ENCODE peak calls at places on chromosomes 3 and 15, in six cellular contexts. F is uterus, S is tibial nerve, A is HepG2, R is transverse colon, W is gastrocnemius medialis. I is an unnamed sample.

GRCh38 chr15:74895830-74896229 is 6.0 kb downstream of the MPI start:
- DNase-seq in F (no peak), S (no peak), A (no peak), R (no peak), W (no peak), I (no peak)

GRCh38 chr3:102471001-102471400 is 36.2 kb downstream of the ZPLD1 start:
- DNase-seq in F (no peak), S (no peak), A (no peak), R (no peak), W (no peak), I (no peak)

GRCh38 chr15:23855260-23855659 is 168.2 kb upstream of the NDN start:
- DNase-seq in F (no peak), S (no peak), A (no peak), R (no peak), W (no peak), I (no peak)

GRCh38 chr15:55267401-55268053 is 22.1 kb downstream of the RAB27A start:
- DNase-seq in F (no peak), S (peak; percentile 20), A (no peak), R (peak; percentile 69), W (peak; percentile 30), I (peak; percentile 27)

GRCh38 chr3:182697345-182697919 is 95.9 kb upstream of the ATP11B start:
- DNase-seq in F (no peak), S (no peak), A (no peak), R (no peak), W (no peak), I (no peak)

GRCh38 chr3:132083583-132084372 is 49.0 kb upstream of the CPNE4 start:
- DNase-seq in F (no peak), S (no peak), A (no peak), R (no peak), W (no peak), I (no peak)

GRCh38 chr3:149751551-149751950 is 738 bp downstream of the COMMD2 start:
- DNase-seq in F (no peak), S (no peak), A (no peak), R (no peak), W (no peak), I (no peak)

GRCh38 chr15:55654541-55654940 is 66.4 kb upstream of the PYGO1 start:
- DNase-seq in F (no peak), S (no peak), A (no peak), R (no peak), W (no peak), I (no peak)

GRCh38 chr3:78519281-78519680 is 1248.5 kb downstream of the ROBO1 start:
- DNase-seq in F (no peak), S (no peak), A (no peak), R (no peak), W (no peak), I (no peak)

GRCh38 chr15:97023131-97023844 is 692.8 kb downstream of the NR2F2 start:
- DNase-seq in F (no peak), S (no peak), A (no peak), R (no peak), W (no peak), I (no peak)

GRCh38 chr3:184359610-184360009 is 1.8 kb downstream of the CLCN2 start:
- DNase-seq in F (no peak), S (no peak), A (no peak), R (no peak), W (no peak), I (no peak)

GRCh38 chr3:177300039-177300833 is 103.0 kb upstream of the TBL1XR1 start:
- DNase-seq in F (no peak), S (no peak), A (peak; percentile 49), R (peak; percentile 76), W (no peak), I (no peak)

GRCh38 chr3:82087958-82088357 is 326.5 kb upstream of the GBE1 start:
- DNase-seq in F (no peak), S (no peak), A (peak; percentile 3), R (no peak), W (no peak), I (no peak)

GRCh38 chr3:82093641-82094040 is 332.2 kb upstream of the GBE1 start:
- DNase-seq in F (no peak), S (no peak), A (no peak), R (no peak), W (no peak), I (no peak)

GRCh38 chr3:82085811-82086475 is 324.5 kb upstream of the GBE1 start:
- DNase-seq in F (no peak), S (no peak), A (no peak), R (no peak), W (no peak), I (no peak)

GRCh38 chr3:82085356-82085755 is 323.9 kb upstream of the GBE1 start:
- DNase-seq in F (no peak), S (no peak), A (no peak), R (no peak), W (no peak), I (no peak)

DNA sequence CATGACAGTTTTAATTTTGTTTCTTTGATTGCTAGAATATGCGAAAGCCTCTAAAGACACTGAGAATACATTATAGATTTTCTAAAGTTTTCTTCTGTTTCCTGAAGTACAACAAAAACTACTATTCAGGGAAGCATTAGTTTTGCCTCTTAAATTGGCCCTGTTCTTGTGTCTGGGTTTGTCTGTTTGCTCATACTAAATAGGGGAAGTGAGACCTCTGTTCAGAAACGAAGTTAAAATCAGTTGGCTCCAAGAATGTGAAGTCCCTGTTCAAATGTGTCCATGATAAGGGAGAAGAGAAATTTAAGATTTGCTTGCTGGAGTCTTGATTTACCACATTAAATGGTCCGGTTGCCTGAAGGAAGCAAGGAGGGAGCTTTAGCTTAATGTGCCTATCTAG is 327.3 kb upstream of the GBE1 start:
- DNase-seq in F (no peak), S (no peak), A (no peak), R (no peak), W (no peak), I (no peak)
- H3K4me3 ChIP-seq in F (no peak overlapping the region), S (no peak overlapping the region), A (no peak overlapping the region), R (no peak overlapping the region), W (no peak overlapping the region), I (no peak overlapping the region)

GRCh38 chr3:128917291-128917690 is 37.9 kb downstream of the ACAD9 start:
- DNase-seq in F (no peak), S (no peak), A (no peak), R (no peak), W (no peak), I (no peak)
- TF ChIP-seq CTCF in F (no peak), S (no peak), A (peak; percentile 15), R (no peak), W (no peak), I (no peak)

DNA sequence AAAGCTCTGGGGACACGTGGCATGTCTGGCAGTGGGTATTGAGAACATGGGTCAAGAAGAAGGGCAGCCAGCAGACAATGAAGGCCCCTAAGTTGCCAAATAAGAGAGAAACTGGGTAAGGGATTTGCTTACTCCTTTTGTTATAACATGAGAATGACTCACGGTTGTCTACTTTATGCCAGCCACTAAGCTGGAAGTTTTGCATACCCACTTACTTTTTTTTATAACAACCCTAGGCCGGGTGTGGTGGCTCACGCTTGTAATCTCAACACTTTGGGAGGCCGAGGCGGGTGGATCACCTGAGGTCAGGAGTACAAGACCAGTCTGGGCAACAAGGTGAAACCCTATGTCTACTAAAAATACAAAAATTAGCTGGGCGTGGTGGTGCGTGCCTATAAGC is 50.0 kb downstream of the DRD3 start:
- DNase-seq in F (no peak), S (no peak), A (no peak), R (no peak), W (no peak), I (no peak)
- TF ChIP-seq POLR2A in F (no peak), S (no peak), A (no peak), R (no peak), W (no peak), I (no peak)

GRCh38 chr3:59115355-59116136 is 65.7 kb upstream of the CFAP20DC start:
- DNase-seq in F (no peak), S (no peak), A (no peak), R (no peak), W (no peak), I (no peak)

GRCh38 chr3:59121346-59122144 is 71.7 kb upstream of the CFAP20DC start:
- DNase-seq in F (no peak), S (no peak), A (no peak), R (no peak), W (no peak), I (no peak)

GRCh38 chr3:59117378-59117777 is 67.6 kb upstream of the CFAP20DC start:
- DNase-seq in F (no peak), S (no peak), A (no peak), R (no peak), W (no peak), I (no peak)

GRCh38 chr3:59118928-59119327 is 69.1 kb upstream of the CFAP20DC start:
- DNase-seq in F (no peak), S (no peak), A (no peak), R (no peak), W (no peak), I (no peak)

DNA sequence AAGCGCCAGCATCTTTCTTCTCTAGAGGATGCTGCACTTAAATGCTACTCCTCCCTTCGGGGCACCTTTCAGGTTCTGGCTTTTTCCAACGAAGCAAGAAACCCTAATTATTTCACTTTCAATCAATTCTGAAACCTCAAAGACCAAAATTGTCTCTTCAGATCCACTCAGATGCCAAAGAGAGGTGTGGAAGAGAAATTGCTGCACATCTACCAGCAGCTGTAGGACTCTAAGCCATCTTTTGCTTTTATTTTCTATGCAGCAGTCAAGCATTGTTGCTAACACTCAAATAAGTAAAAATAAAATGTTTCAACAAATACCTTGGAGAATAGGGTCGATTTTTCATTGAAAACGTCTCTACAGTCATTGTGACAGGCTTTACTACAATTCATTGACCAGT is 66.3 kb upstream of the CFAP20DC start:
- DNase-seq in F (no peak), S (no peak), A (no peak), R (no peak), W (no peak), I (no peak)
- H3K4me3 ChIP-seq in F (no peak overlapping the region), S (no peak overlapping the region), A (no peak overlapping the region), R (no peak overlapping the region), W (no peak overlapping the region), I (no peak overlapping the region)

I was measured in lower leg skin.